ENCODE peak calls at places on chromosomes 7 and 10, in seven cellular contexts. One of them, this sample, is unnamed.

GRCh38 chr10:71611131-71611530 is 108.4 kb downstream of the C10orf105 start:
- DNase-seq in glutamatergic neuron: no peak
- DNase-seq in NCI-H2107: no peak
- DNase-seq in progenitor cell of endocrine pancreas: no peak
- DNase-seq in astrocyte of the spinal cord: no peak
- DNase-seq in AG08395: no peak
- DNase-seq in COLO829: no peak
- DNase-seq in this sample: no peak

GRCh38 chr7:67033251-67033650 is 36.6 kb downstream of the TYW1 start:
- DNase-seq in astrocyte of the spinal cord: no peak
- DNase-seq in COLO829: no peak
- DNase-seq in progenitor cell of endocrine pancreas: no peak
- DNase-seq in glutamatergic neuron: no peak
- DNase-seq in AG08395: no peak
- DNase-seq in NCI-H2107: no peak
- DNase-seq in this sample: peak; percentile 44

GRCh38 chr7:101308245-101309085 is 13.1 kb downstream of the IFT22 start:
- DNase-seq in NCI-H2107: no peak
- DNase-seq in AG08395: no peak
- DNase-seq in progenitor cell of endocrine pancreas: peak; percentile 68
- DNase-seq in astrocyte of the spinal cord: peak; percentile 33
- DNase-seq in glutamatergic neuron: peak; percentile 61
- DNase-seq in COLO829: no peak
- DNase-seq in this sample: peak; percentile 74

GRCh38 chr10:1172256-1172975 is 116.2 kb downstream of the WDR37 start:
- DNase-seq in AG08395: peak; percentile 10
- DNase-seq in glutamatergic neuron: peak; percentile 17
- DNase-seq in astrocyte of the spinal cord: no peak
- DNase-seq in progenitor cell of endocrine pancreas: no peak
- DNase-seq in NCI-H2107: no peak
- DNase-seq in COLO829: no peak
- DNase-seq in this sample: no peak

GRCh38 chr7:135768467-135768866 is 19.9 kb upstream of the FAM180A start:
- DNase-seq in AG08395: no peak
- DNase-seq in COLO829: no peak
- DNase-seq in progenitor cell of endocrine pancreas: no peak
- DNase-seq in NCI-H2107: no peak
- DNase-seq in astrocyte of the spinal cord: no peak
- DNase-seq in glutamatergic neuron: no peak
- DNase-seq in this sample: no peak

GRCh38 chr10:112503643-112504042 is 56.6 kb downstream of the VTI1A start:
- DNase-seq in glutamatergic neuron: no peak
- DNase-seq in NCI-H2107: no peak
- DNase-seq in COLO829: no peak
- DNase-seq in progenitor cell of endocrine pancreas: no peak
- DNase-seq in AG08395: no peak
- DNase-seq in astrocyte of the spinal cord: no peak
- DNase-seq in this sample: no peak

GRCh38 chr10:29784175-29784773 is 149.5 kb upstream of the SVIL start:
- DNase-seq in glutamatergic neuron: no peak
- DNase-seq in NCI-H2107: no peak
- DNase-seq in astrocyte of the spinal cord: peak; percentile 99
- DNase-seq in AG08395: peak; percentile 96
- DNase-seq in progenitor cell of endocrine pancreas: no peak
- DNase-seq in COLO829: peak; percentile 85
- DNase-seq in this sample: no peak

GRCh38 chr10:125531470-125531869 is 151.5 kb downstream of the TEX36 start:
- DNase-seq in glutamatergic neuron: peak; percentile 32
- DNase-seq in NCI-H2107: no peak
- DNase-seq in progenitor cell of endocrine pancreas: no peak
- DNase-seq in AG08395: no peak
- DNase-seq in astrocyte of the spinal cord: no peak
- DNase-seq in COLO829: no peak
- DNase-seq in this sample: no peak

GRCh38 chr7:103929808-103930415 is 59.5 kb downstream of the RELN start:
- DNase-seq in glutamatergic neuron: no peak
- DNase-seq in NCI-H2107: peak; percentile 4
- DNase-seq in AG08395: no peak
- DNase-seq in COLO829: no peak
- DNase-seq in progenitor cell of endocrine pancreas: no peak
- DNase-seq in astrocyte of the spinal cord: no peak
- DNase-seq in this sample: no peak

GRCh38 chr7:2493205-2493604 is 17.0 kb upstream of the GRIFIN start:
- DNase-seq in progenitor cell of endocrine pancreas: no peak
- DNase-seq in astrocyte of the spinal cord: no peak
- DNase-seq in AG08395: peak; percentile 50
- DNase-seq in glutamatergic neuron: no peak
- DNase-seq in COLO829: no peak
- DNase-seq in NCI-H2107: no peak
- DNase-seq in this sample: no peak

GRCh38 chr7:143205560-143206293 is 16.1 kb upstream of the TAS2R40 start:
- DNase-seq in AG08395: no peak
- DNase-seq in NCI-H2107: no peak
- DNase-seq in astrocyte of the spinal cord: no peak
- DNase-seq in glutamatergic neuron: no peak
- DNase-seq in COLO829: no peak
- DNase-seq in progenitor cell of endocrine pancreas: no peak
- DNase-seq in this sample: no peak

GRCh38 chr10:18235477-18235876 is 95.3 kb downstream of the CACNB2 start:
- DNase-seq in astrocyte of the spinal cord: no peak
- DNase-seq in NCI-H2107: no peak
- DNase-seq in COLO829: no peak
- DNase-seq in progenitor cell of endocrine pancreas: no peak
- DNase-seq in AG08395: no peak
- DNase-seq in glutamatergic neuron: no peak
- DNase-seq in this sample: no peak

GRCh38 chr7:22561356-22561755 is 61.4 kb upstream of the STEAP1B start:
- DNase-seq in COLO829: peak; percentile 91
- DNase-seq in NCI-H2107: no peak
- DNase-seq in progenitor cell of endocrine pancreas: no peak
- DNase-seq in astrocyte of the spinal cord: peak; percentile 100
- DNase-seq in glutamatergic neuron: peak; percentile 24
- DNase-seq in AG08395: peak; percentile 96
- DNase-seq in this sample: no peak

GRCh38 chr7:143495806-143496672 is 18.4 kb downstream of the TAS2R41 start:
- DNase-seq in COLO829: no peak
- DNase-seq in NCI-H2107: no peak
- DNase-seq in glutamatergic neuron: no peak
- DNase-seq in progenitor cell of endocrine pancreas: no peak
- DNase-seq in astrocyte of the spinal cord: no peak
- DNase-seq in AG08395: no peak
- DNase-seq in this sample: no peak

GRCh38 chr7:79922894-79923293 is 211.7 kb upstream of the GNAI1 start:
- DNase-seq in AG08395: no peak
- DNase-seq in NCI-H2107: no peak
- DNase-seq in glutamatergic neuron: no peak
- DNase-seq in progenitor cell of endocrine pancreas: no peak
- DNase-seq in astrocyte of the spinal cord: no peak
- DNase-seq in COLO829: no peak
- DNase-seq in this sample: no peak

GRCh38 chr10:86952106-86952505 is 5.3 kb downstream of the MMRN2 start:
- DNase-seq in NCI-H2107: no peak
- DNase-seq in astrocyte of the spinal cord: no peak
- DNase-seq in AG08395: no peak
- DNase-seq in progenitor cell of endocrine pancreas: no peak
- DNase-seq in COLO829: no peak
- DNase-seq in glutamatergic neuron: no peak
- DNase-seq in this sample: no peak

GRCh38 chr10:102397222-102398171 is 2.0 kb downstream of the NFKB2 start:
- DNase-seq in progenitor cell of endocrine pancreas: no peak
- DNase-seq in glutamatergic neuron: no peak
- DNase-seq in astrocyte of the spinal cord: no peak
- DNase-seq in COLO829: no peak
- DNase-seq in NCI-H2107: no peak
- DNase-seq in AG08395: no peak
- DNase-seq in this sample: no peak

GRCh38 chr10:128852902-128853301 is 614.1 kb upstream of the MGMT start:
- DNase-seq in progenitor cell of endocrine pancreas: no peak
- DNase-seq in COLO829: no peak
- DNase-seq in glutamatergic neuron: no peak
- DNase-seq in AG08395: no peak
- DNase-seq in NCI-H2107: no peak
- DNase-seq in astrocyte of the spinal cord: no peak
- DNase-seq in this sample: no peak

GRCh38 chr10:91247360-91248111 is 27.1 kb downstream of the PCGF5 start:
- DNase-seq in NCI-H2107: no peak
- DNase-seq in progenitor cell of endocrine pancreas: no peak
- DNase-seq in COLO829: no peak
- DNase-seq in astrocyte of the spinal cord: peak; percentile 56
- DNase-seq in glutamatergic neuron: no peak
- DNase-seq in AG08395: peak; percentile 22
- DNase-seq in this sample: peak; percentile 9

GRCh38 chr7:111329367-111330234 is 232.7 kb downstream of the IMMP2L start:
- DNase-seq in NCI-H2107: no peak
- DNase-seq in glutamatergic neuron: no peak
- DNase-seq in astrocyte of the spinal cord: no peak
- DNase-seq in AG08395: peak; percentile 14
- DNase-seq in COLO829: no peak
- DNase-seq in progenitor cell of endocrine pancreas: no peak
- DNase-seq in this sample: no peak

GRCh38 chr10:74882831-74883230 is 56.4 kb downstream of the KAT6B start:
- DNase-seq in glutamatergic neuron: no peak
- DNase-seq in progenitor cell of endocrine pancreas: no peak
- DNase-seq in NCI-H2107: no peak
- DNase-seq in COLO829: no peak
- DNase-seq in astrocyte of the spinal cord: peak; percentile 32
- DNase-seq in AG08395: no peak
- DNase-seq in this sample: no peak

GRCh38 chr10:86523348-86523747 is 1.8 kb upstream of the WAPL start:
- DNase-seq in AG08395: peak; percentile 46
- DNase-seq in NCI-H2107: no peak
- DNase-seq in astrocyte of the spinal cord: peak; percentile 16
- DNase-seq in progenitor cell of endocrine pancreas: no peak
- DNase-seq in glutamatergic neuron: no peak
- DNase-seq in COLO829: no peak
- DNase-seq in this sample: no peak

This sample was measured in WERI-Rb-1.